ENCODE peak calls at places on chromosomes 1 and 21, in four cellular contexts. B is activated effector memory CD4-positive, alpha-beta T cell treated with anti-CD3 and anti-CD28 coated beads, Interleukin-2, amount 50 U/mL, for 16 hours; P is activated CD4-positive, alpha-beta T cell treated with anti-CD3 and anti-CD28 coated beads, Interleukin-2, amount 50 U/mL, for 1 hour; D is HFF-Myc. Y is an unnamed sample.

GRCh38 chr1:41774486-41774990 is 144.2 kb downstream of the HIVEP3 start:
- DNase-seq in D (no peak), B (no peak), P (no peak), Y (no peak)

GRCh38 chr1:117674521-117675400 is 68.9 kb downstream of the TENT5C start:
- DNase-seq in D (no peak), P (peak; percentile 57), B (peak; percentile 73), Y (no peak)

GRCh38 chr21:30988706-30989105 is 49.6 kb downstream of the KRTAP19-8 start:
- DNase-seq in P (no peak), B (no peak), D (no peak), Y (no peak)

GRCh38 chr1:93200086-93200620 is 19.6 kb downstream of the CCDC18 start:
- DNase-seq in P (no peak), B (no peak), D (no peak), Y (no peak)

GRCh38 chr21:46667191-46667734 is 31.8 kb downstream of the PRMT2 start:
- DNase-seq in P (no peak), D (no peak), B (no peak), Y (no peak)

GRCh38 chr1:21143752-21144151 is 32.9 kb downstream of the EIF4G3 start:
- DNase-seq in D (no peak), B (no peak), P (no peak), Y (no peak)

GRCh38 chr1:58566339-58566738 is 10.7 kb downstream of the TACSTD2 start:
- DNase-seq in B (no peak), D (no peak), P (no peak), Y (no peak)

GRCh38 chr1:244010191-244010590 is 40.9 kb upstream of the ZBTB18 start:
- DNase-seq in B (peak; percentile 71), D (no peak), P (peak; percentile 10), Y (no peak)

GRCh38 chr1:118104956-118105355 is 80.1 kb downstream of the SPAG17 start:
- DNase-seq in P (no peak), B (no peak), D (no peak), Y (no peak)

GRCh38 chr1:151858030-151858746 is 4.7 kb upstream of the THEM5 start:
- DNase-seq in P (no peak), B (no peak), D (no peak), Y (no peak)

GRCh38 chr1:37478890-37479254 is 4.5 kb downstream of the ZC3H12A start:
- DNase-seq in D (no peak), B (peak; percentile 80), P (no peak), Y (no peak)

GRCh38 chr1:156592910-156593732 is 1.5 kb downstream of the NAXE start:
- DNase-seq in P (no peak), B (no peak), D (no peak), Y (no peak)

GRCh38 chr1:153592706-153593105 is 20.2 kb downstream of the S100A16 start:
- DNase-seq in D (no peak), P (no peak), B (no peak), Y (no peak)

GRCh38 chr1:187032316-187032981 is 203.7 kb downstream of the PLA2G4A start:
- DNase-seq in P (no peak), B (no peak), D (no peak), Y (no peak)

GRCh38 chr1:228782662-228783414 is 47.6 kb downstream of the RHOU start:
- DNase-seq in P (no peak), D (no peak), B (no peak), Y (no peak)

GRCh38 chr1:207801819-207802218 is 50.0 kb downstream of the CD46 start:
- DNase-seq in B (no peak), D (no peak), P (no peak), Y (no peak)

GRCh38 chr1:67937651-67938050 is 104.4 kb upstream of the GNG12 start:
- DNase-seq in B (no peak), P (no peak), D (no peak), Y (no peak)

GRCh38 chr1:238823416-238823815 is 563.0 kb upstream of the CHRM3 start:
- DNase-seq in P (no peak), D (no peak), B (no peak), Y (no peak)

GRCh38 chr1:165842363-165843129 is 15.1 kb downstream of the UCK2 start:
- DNase-seq in D (no peak), P (no peak), B (no peak), Y (no peak)

GRCh38 chr21:45979651-45980050 is 1.9 kb upstream of the COL6A1 start:
- DNase-seq in B (no peak), D (no peak), P (no peak), Y (no peak)

GRCh38 chr1:7511381-7511780 is 259.7 kb upstream of the VAMP3 start:
- DNase-seq in D (no peak), B (no peak), P (no peak), Y (no peak)

GRCh38 chr1:86429830-86430229 is 5.9 kb downstream of the CLCA2 start:
- DNase-seq in D (peak; percentile 59), P (no peak), B (no peak), Y (no peak)

GRCh38 chr21:45454081-45454923 is 49.3 kb downstream of the COL18A1 start:
- DNase-seq in P (no peak), D (no peak), B (no peak), Y (no peak)

GRCh38 chr1:157124855-157125254 is 13.3 kb downstream of the ETV3 start:
- DNase-seq in D (no peak), P (no peak), B (no peak), Y (no peak)

GRCh38 chr1:117231748-117232373 is 21.1 kb upstream of the VTCN1 start:
- DNase-seq in B (no peak), P (no peak), D (no peak), Y (no peak)

GRCh38 chr1:61424382-61424781 is 300.6 kb downstream of the TM2D1 start:
- DNase-seq in D (no peak), B (no peak), P (no peak), Y (no peak)

GRCh38 chr1:20281801-20282200 is 8.9 kb upstream of the VWA5B1 start:
- DNase-seq in P (no peak), D (peak; percentile 27), B (no peak), Y (no peak)

GRCh38 chr1:8077120-8077573 is 51.0 kb upstream of the ERRFI1 start:
- DNase-seq in D (peak; percentile 69), B (no peak), P (no peak), Y (no peak)

GRCh38 chr1:243842978-243843490 is 7.0 kb downstream of the AKT3 start:
- DNase-seq in D (no peak), B (peak; percentile 64), P (peak; percentile 10), Y (no peak)

GRCh38 chr1:56577859-56578663 is 1.3 kb downstream of the PLPP3 start:
- DNase-seq in P (no peak), D (no peak), B (no peak), Y (peak; percentile 17)

GRCh38 chr1:33902486-33903209 is 38.8 kb downstream of the HMGB4 start:
- DNase-seq in D (no peak), B (no peak), P (no peak), Y (no peak)

GRCh38 chr1:31573261-31573660 is 3.1 kb upstream of the TINAGL1 start:
- DNase-seq in D (no peak), B (no peak), P (no peak), Y (no peak)

GRCh38 chr21:29376556-29376955 is 77.8 kb downstream of the BACH1 start:
- DNase-seq in P (peak; percentile 38), D (peak; percentile 6), B (peak; percentile 79), Y (peak; percentile 23)

GRCh38 chr1:147769107-147769506 is 8.7 kb upstream of the GJA5 start:
- DNase-seq in P (no peak), D (no peak), B (no peak), Y (no peak)

GRCh38 chr1:75765697-75766355 is 20.2 kb upstream of the RABGGTB start:
- DNase-seq in D (peak; percentile 31), P (no peak), B (no peak), Y (no peak)